ENCODE peak calls at places on chromosomes 5 and 9, in four cellular contexts. One of them, this sample, is unnamed.

GRCh38 chr9:95099321-95100070 is 218.0 kb downstream of the FANCC start:
- DNase-seq in stomach: no peak
- DNase-seq in SJSA1: no peak
- DNase-seq in tibial nerve: no peak
- DNase-seq in this sample: no peak

GRCh38 chr5:170386743-170387142 is 2.4 kb downstream of the KCNMB1 start:
- DNase-seq in stomach: no peak
- DNase-seq in SJSA1: no peak
- DNase-seq in tibial nerve: no peak
- DNase-seq in this sample: no peak

GRCh38 chr5:57937025-57937424 is 454.4 kb upstream of the ACTBL2 start:
- DNase-seq in stomach: no peak
- DNase-seq in SJSA1: no peak
- DNase-seq in tibial nerve: no peak
- DNase-seq in this sample: no peak

GRCh38 chr9:123562844-123563346 is 206.9 kb downstream of the CRB2 start:
- DNase-seq in stomach: no peak
- DNase-seq in SJSA1: peak
- DNase-seq in tibial nerve: no peak
- DNase-seq in this sample: peak

GRCh38 chr9:6686396-6686795 is 40.9 kb upstream of the GLDC start:
- DNase-seq in stomach: no peak
- DNase-seq in SJSA1: no peak
- DNase-seq in tibial nerve: no peak
- DNase-seq in this sample: no peak

GRCh38 chr5:108263338-108263737 is 118.6 kb downstream of the FBXL17 start:
- DNase-seq in stomach: no peak
- DNase-seq in SJSA1: no peak
- DNase-seq in tibial nerve: no peak
- DNase-seq in this sample: no peak

GRCh38 chr9:105063665-105064247 is 135.8 kb upstream of the ABCA1 start:
- DNase-seq in stomach: no peak
- DNase-seq in SJSA1: peak
- DNase-seq in tibial nerve: peak
- DNase-seq in this sample: no peak

GRCh38 chr5:33409435-33410146 is 31.2 kb upstream of the TARS1 start:
- DNase-seq in stomach: no peak
- DNase-seq in SJSA1: no peak
- DNase-seq in tibial nerve: peak
- DNase-seq in this sample: no peak

GRCh38 chr9:114684036-114684435 is 2.0 kb upstream of the TEX48 start:
- DNase-seq in stomach: no peak
- DNase-seq in SJSA1: no peak
- DNase-seq in tibial nerve: no peak
- DNase-seq in this sample: no peak

GRCh38 chr9:89345476-89345875 is 27.2 kb downstream of the SECISBP2 start:
- DNase-seq in stomach: no peak
- DNase-seq in SJSA1: no peak
- DNase-seq in tibial nerve: no peak
- DNase-seq in this sample: no peak